ENCODE peak calls at places on chromosomes 4 and X, in seven cellular contexts. One of them, this sample, is unnamed.
A peak's percentile ranks its signal among the peaks of the same experiment; 100 is the strongest.

GRCh38 chrX:22629105-22629725 is 356.5 kb downstream of the CBLL2 start:
- DNase-seq in pancreas: no peak
- DNase-seq in lower lobe of right lung: no peak
- DNase-seq in psoas muscle: no peak
- DNase-seq in OCI-LY7: no peak
- DNase-seq in stomach: no peak
- DNase-seq in vagina: no peak
- DNase-seq in this sample: peak; percentile 21

GRCh38 chr4:44150091-44150576 is 298.5 kb downstream of the KCTD8 start:
- DNase-seq in vagina: no peak
- DNase-seq in lower lobe of right lung: no peak
- DNase-seq in stomach: no peak
- DNase-seq in OCI-LY7: no peak
- DNase-seq in pancreas: no peak
- DNase-seq in psoas muscle: no peak
- DNase-seq in this sample: no peak

GRCh38 chr4:140099993-140100392 is 54.0 kb downstream of the MAML3 start:
- DNase-seq in pancreas: no peak
- DNase-seq in psoas muscle: peak; percentile 34
- DNase-seq in stomach: no peak
- DNase-seq in lower lobe of right lung: peak; percentile 55
- DNase-seq in vagina: no peak
- DNase-seq in OCI-LY7: no peak
- DNase-seq in this sample: no peak

GRCh38 chr4:100933628-100934027 is 413.7 kb downstream of the PPP3CA start:
- DNase-seq in OCI-LY7: no peak
- DNase-seq in lower lobe of right lung: no peak
- DNase-seq in pancreas: no peak
- DNase-seq in vagina: no peak
- DNase-seq in stomach: no peak
- DNase-seq in psoas muscle: no peak
- DNase-seq in this sample: no peak

GRCh38 chrX:8867454-8867853 is 66.3 kb upstream of the FAM9A start:
- DNase-seq in psoas muscle: no peak
- DNase-seq in lower lobe of right lung: no peak
- DNase-seq in pancreas: no peak
- DNase-seq in OCI-LY7: no peak
- DNase-seq in stomach: no peak
- DNase-seq in vagina: no peak
- DNase-seq in this sample: no peak

GRCh38 chrX:17542123-17542522 is 167.1 kb downstream of the NHS start:
- DNase-seq in vagina: no peak
- DNase-seq in psoas muscle: peak; percentile 14
- DNase-seq in stomach: peak; percentile 52
- DNase-seq in OCI-LY7: no peak
- DNase-seq in pancreas: peak; percentile 23
- DNase-seq in lower lobe of right lung: no peak
- DNase-seq in this sample: no peak

GRCh38 chrX:50877310-50877709 is 33.2 kb upstream of the BMP15 start:
- DNase-seq in psoas muscle: no peak
- DNase-seq in stomach: no peak
- DNase-seq in lower lobe of right lung: no peak
- DNase-seq in OCI-LY7: no peak
- DNase-seq in pancreas: no peak
- DNase-seq in vagina: no peak
- DNase-seq in this sample: no peak

GRCh38 chr4:4637710-4638109 is 95.9 kb upstream of the STX18 start:
- DNase-seq in vagina: no peak
- DNase-seq in stomach: no peak
- DNase-seq in OCI-LY7: no peak
- DNase-seq in pancreas: no peak
- DNase-seq in lower lobe of right lung: no peak
- DNase-seq in psoas muscle: no peak
- DNase-seq in this sample: no peak

GRCh38 chrX:19867411-19867732 is 20.0 kb downstream of the SH3KBP1 start:
- DNase-seq in psoas muscle: no peak
- DNase-seq in pancreas: no peak
- DNase-seq in stomach: no peak
- DNase-seq in OCI-LY7: no peak
- DNase-seq in lower lobe of right lung: no peak
- DNase-seq in vagina: no peak
- DNase-seq in this sample: no peak

GRCh38 chr4:118758293-118758692 is 73.1 kb downstream of the METTL14 start:
- DNase-seq in OCI-LY7: peak; percentile 32
- DNase-seq in lower lobe of right lung: no peak
- DNase-seq in psoas muscle: no peak
- DNase-seq in stomach: no peak
- DNase-seq in pancreas: no peak
- DNase-seq in vagina: no peak
- DNase-seq in this sample: no peak

GRCh38 chr4:185805979-185806378 is 6.0 kb downstream of the SORBS2 start:
- DNase-seq in lower lobe of right lung: no peak
- DNase-seq in pancreas: no peak
- DNase-seq in OCI-LY7: no peak
- DNase-seq in stomach: no peak
- DNase-seq in vagina: no peak
- DNase-seq in psoas muscle: no peak
- DNase-seq in this sample: no peak
- H3K4me3 ChIP-seq in lower lobe of right lung: no peak overlapping the region
- H3K4me3 ChIP-seq in pancreas: peak overlapping the region; percentile 15
- H3K4me3 ChIP-seq in OCI-LY7: no peak overlapping the region
- H3K4me3 ChIP-seq in stomach: no peak overlapping the region
- H3K4me3 ChIP-seq in vagina: no peak overlapping the region
- H3K4me3 ChIP-seq in psoas muscle: no peak overlapping the region
- H3K4me3 ChIP-seq in this sample: no peak overlapping the region

GRCh38 chr4:71584654-71585053 is 199.2 kb downstream of the GC start:
- DNase-seq in vagina: no peak
- DNase-seq in lower lobe of right lung: no peak
- DNase-seq in OCI-LY7: no peak
- DNase-seq in pancreas: no peak
- DNase-seq in stomach: no peak
- DNase-seq in psoas muscle: no peak
- DNase-seq in this sample: no peak

GRCh38 chr4:71583971-71584370 is 199.9 kb downstream of the GC start:
- DNase-seq in lower lobe of right lung: no peak
- DNase-seq in OCI-LY7: no peak
- DNase-seq in psoas muscle: no peak
- DNase-seq in stomach: no peak
- DNase-seq in vagina: no peak
- DNase-seq in pancreas: no peak
- DNase-seq in this sample: no peak

GRCh38 chr4:71593306-71593705 is 190.6 kb downstream of the GC start:
- DNase-seq in psoas muscle: no peak
- DNase-seq in pancreas: no peak
- DNase-seq in OCI-LY7: no peak
- DNase-seq in stomach: no peak
- DNase-seq in vagina: no peak
- DNase-seq in lower lobe of right lung: no peak
- DNase-seq in this sample: no peak

GRCh38 chr4:71586087-71586763 is 197.7 kb downstream of the GC start:
- DNase-seq in OCI-LY7: no peak
- DNase-seq in psoas muscle: no peak
- DNase-seq in stomach: no peak
- DNase-seq in pancreas: no peak
- DNase-seq in lower lobe of right lung: no peak
- DNase-seq in vagina: no peak
- DNase-seq in this sample: no peak

GRCh38 chr4:71587995-71588394 is 195.9 kb downstream of the GC start:
- DNase-seq in pancreas: no peak
- DNase-seq in lower lobe of right lung: no peak
- DNase-seq in stomach: no peak
- DNase-seq in vagina: no peak
- DNase-seq in OCI-LY7: no peak
- DNase-seq in psoas muscle: no peak
- DNase-seq in this sample: no peak
- TF ChIP-seq CTCF in pancreas: no peak
- TF ChIP-seq CTCF in lower lobe of right lung: no peak
- TF ChIP-seq CTCF in stomach: no peak
- TF ChIP-seq CTCF in vagina: no peak
- TF ChIP-seq CTCF in OCI-LY7: no peak
- TF ChIP-seq CTCF in psoas muscle: no peak
- TF ChIP-seq CTCF in this sample: no peak

GRCh38 chrX:75989806-75990590 is 182.9 kb upstream of the PBDC1 start:
- DNase-seq in pancreas: no peak
- DNase-seq in OCI-LY7: no peak
- DNase-seq in lower lobe of right lung: no peak
- DNase-seq in psoas muscle: no peak
- DNase-seq in stomach: no peak
- DNase-seq in vagina: no peak
- DNase-seq in this sample: no peak

DNA sequence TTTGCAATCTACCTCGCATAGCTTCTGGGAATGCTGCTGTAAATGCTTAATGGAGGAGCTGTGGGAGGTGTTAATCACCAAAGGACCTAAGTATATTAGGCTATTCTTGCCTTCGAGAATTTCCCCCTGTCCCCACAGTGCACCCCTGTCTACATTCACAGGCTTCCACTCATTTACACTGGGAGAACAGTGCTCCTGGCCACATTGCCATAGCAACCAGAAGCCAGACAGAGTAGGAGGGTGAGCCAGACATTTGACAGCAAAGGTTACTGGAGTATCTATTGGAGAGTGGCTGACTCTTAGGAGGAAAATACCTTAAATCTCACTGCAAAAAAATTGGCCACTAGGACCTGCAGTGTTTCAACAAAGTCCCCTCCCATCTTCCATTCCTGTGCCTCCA is 185.9 kb upstream of the PBDC1 start:
- DNase-seq in psoas muscle: no peak
- DNase-seq in vagina: no peak
- DNase-seq in OCI-LY7: no peak
- DNase-seq in pancreas: no peak
- DNase-seq in stomach: no peak
- DNase-seq in lower lobe of right lung: no peak
- DNase-seq in this sample: no peak
- H3K9me3 ChIP-seq in psoas muscle: no peaks in the 10 kb centered on the region
- H3K9me3 ChIP-seq in vagina: no peaks in the 10 kb centered on the region
- H3K9me3 ChIP-seq in OCI-LY7: no peaks in the 10 kb centered on the region
- H3K9me3 ChIP-seq in pancreas: no peaks in the 10 kb centered on the region
- H3K9me3 ChIP-seq in stomach: no peaks in the 10 kb centered on the region
- H3K9me3 ChIP-seq in lower lobe of right lung: no peaks in the 10 kb centered on the region
- H3K9me3 ChIP-seq in this sample: no peaks in the 10 kb centered on the region

DNA sequence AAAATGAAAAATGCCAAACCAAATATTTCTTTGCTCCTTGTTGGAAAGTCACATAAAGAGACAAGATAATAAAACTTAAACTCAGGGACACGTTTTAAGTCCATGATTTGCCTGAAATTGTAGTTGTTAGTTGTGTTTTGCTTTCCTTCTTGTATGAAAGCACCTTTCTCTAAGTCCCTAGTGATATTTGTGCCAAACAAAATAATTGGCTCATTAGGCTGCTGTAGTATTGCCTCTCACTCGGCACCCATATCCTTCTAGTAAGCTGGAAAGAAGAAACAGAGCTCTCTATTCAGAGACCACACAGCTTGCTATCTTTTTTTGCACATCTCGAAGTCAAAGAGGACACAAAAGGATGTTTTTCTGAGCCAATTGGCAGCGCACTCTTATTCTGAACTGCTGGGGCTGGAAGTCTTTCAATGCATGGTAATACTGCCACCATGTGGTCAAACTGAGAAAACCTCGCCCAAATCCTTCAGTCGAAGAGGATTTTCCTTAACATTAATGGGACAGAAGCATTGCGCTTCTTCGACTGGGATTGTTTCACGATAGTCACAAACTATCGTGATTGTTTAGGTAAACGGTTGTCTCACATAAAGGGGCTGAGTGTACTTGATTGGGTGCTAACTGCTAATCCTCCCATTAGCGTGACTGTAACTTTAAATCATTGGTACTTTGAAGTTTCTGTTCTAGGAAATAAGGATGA is 571.9 kb upstream of the LCORL start:
- DNase-seq in vagina: no peak
- DNase-seq in OCI-LY7: peak; percentile 71
- DNase-seq in stomach: peak; percentile 49
- DNase-seq in psoas muscle: no peak
- DNase-seq in pancreas: peak; percentile 21
- DNase-seq in lower lobe of right lung: no peak
- DNase-seq in this sample: peak; percentile 49
- H3K4me3 ChIP-seq in vagina: no peak overlapping the region
- H3K4me3 ChIP-seq in OCI-LY7: no peak overlapping the region
- H3K4me3 ChIP-seq in stomach: no peak overlapping the region
- H3K4me3 ChIP-seq in psoas muscle: no peak overlapping the region
- H3K4me3 ChIP-seq in pancreas: no peak overlapping the region
- H3K4me3 ChIP-seq in lower lobe of right lung: no peak overlapping the region
- H3K4me3 ChIP-seq in this sample: peak overlapping the region; percentile 46

DNA sequence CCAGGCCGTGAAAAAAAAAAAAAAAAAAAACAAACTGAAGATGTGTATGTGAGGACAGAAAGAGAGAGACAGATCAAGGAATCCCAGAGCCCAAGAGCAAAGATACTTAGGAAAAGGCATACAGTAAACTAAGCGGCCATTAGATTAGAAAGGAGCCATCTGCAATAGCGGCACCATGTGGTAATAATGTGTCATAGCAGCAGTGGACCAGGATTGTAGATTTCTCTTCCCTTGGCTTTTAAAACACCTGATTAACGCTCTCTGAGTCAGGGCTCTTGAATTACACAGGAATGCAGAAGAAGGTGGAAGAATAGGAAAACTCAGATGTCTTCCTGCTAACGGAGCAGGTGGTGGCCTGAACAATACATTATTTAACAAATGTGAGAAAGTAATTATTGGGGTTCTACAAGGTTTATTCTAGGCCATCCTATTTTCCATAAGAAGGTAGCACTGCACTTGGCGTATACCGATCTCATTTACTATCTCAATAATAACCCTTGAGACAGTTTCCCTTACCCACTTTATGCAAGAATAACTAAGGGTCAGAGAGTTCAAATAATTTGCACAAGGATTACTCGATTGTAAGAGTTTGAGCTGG is 182.7 kb downstream of the KCNIP4 start:
- DNase-seq in stomach: peak; percentile 34
- DNase-seq in OCI-LY7: peak; percentile 41
- DNase-seq in lower lobe of right lung: no peak
- DNase-seq in pancreas: no peak
- DNase-seq in psoas muscle: no peak
- DNase-seq in vagina: no peak
- DNase-seq in this sample: no peak
- TF ChIP-seq CTCF in stomach: peak; percentile 74
- TF ChIP-seq CTCF in OCI-LY7: peak; percentile 85
- TF ChIP-seq CTCF in lower lobe of right lung: peak; percentile 81
- TF ChIP-seq CTCF in pancreas: peak; percentile 72
- TF ChIP-seq CTCF in psoas muscle: peak; percentile 70
- TF ChIP-seq CTCF in vagina: peak; percentile 66
- TF ChIP-seq CTCF in this sample: peak; percentile 85